ENCODE peak calls at places on chromosomes 13 and 19, in four cellular contexts. M is lower lobe of right lung, E is colonic mucosa, P is A549. V is an unnamed sample.

GRCh38 chr19:16301999-16302694 is 22.5 kb upstream of the KLF2 start:
- DNase-seq in E (no peak), M (no peak), P (peak), V (no peak)

GRCh38 chr13:25493930-25494707 is 122.3 kb downstream of the ATP8A2 start:
- DNase-seq in P (no peak), E (no peak), M (no peak), V (no peak)

GRCh38 chr19:45211751-45212381 is 33.3 kb downstream of the BLOC1S3 start:
- DNase-seq in E (no peak), P (no peak), M (peak), V (no peak)

GRCh38 chr13:77860621-77861020 is 58.0 kb downstream of the EDNRB start:
- DNase-seq in E (no peak), M (no peak), P (no peak), V (no peak)

GRCh38 chr13:111382877-111383276 is 62.4 kb downstream of the TEX29 start:
- DNase-seq in P (no peak), E (no peak), M (no peak), V (no peak)

GRCh38 chr13:93289047-93289446 is 62.4 kb downstream of the GPC6 start:
- DNase-seq in P (no peak), M (no peak), E (no peak), V (no peak)

GRCh38 chr19:28694812-28695211 is 518.1 kb downstream of the UQCRFS1 start:
- DNase-seq in M (no peak), P (no peak), E (no peak), V (no peak)

GRCh38 chr19:35347171-35347929 is at the start of gene FFAR1:
- DNase-seq in E (no peak), M (peak), P (no peak), V (no peak)

GRCh38 chr19:43780706-43781525 is at the start of gene KCNN4:
- DNase-seq in E (peak), P (peak), M (no peak), V (peak)

GRCh38 chr19:17246681-17247425 is 1.1 kb upstream of the NR2F6 start:
- DNase-seq in P (peak), M (peak), E (peak), V (no peak)

GRCh38 chr13:49669735-49670309 is 21.5 kb downstream of the EBPL start:
- DNase-seq in P (peak), E (peak), M (no peak), V (no peak)

GRCh38 chr19:37551123-37551993 is 43.2 kb downstream of the ZNF571 start:
- DNase-seq in P (no peak), E (peak), M (no peak), V (peak)

GRCh38 chr19:45443462-45444317 is 20.0 kb upstream of the ERCC1 start:
- DNase-seq in P (peak), E (peak), M (peak), V (peak)

GRCh38 chr19:16026131-16026530 is 50.2 kb upstream of the TPM4 start:
- DNase-seq in M (no peak), E (no peak), P (no peak), V (no peak)

GRCh38 chr13:28705734-28706133 is 13.0 kb downstream of the SLC46A3 start:
- DNase-seq in M (no peak), P (no peak), E (no peak), V (no peak)

GRCh38 chr19:17079710-17080440 is 4.3 kb downstream of the MYO9B start:
- DNase-seq in M (peak), P (peak), E (peak), V (peak)

GRCh38 chr13:98410591-98410990 is 166.3 kb downstream of the STK24 start:
- DNase-seq in E (no peak), M (no peak), P (no peak), V (no peak)

GRCh38 chr13:48194392-48194754 is 38.6 kb upstream of the ITM2B start:
- DNase-seq in E (no peak), M (no peak), P (no peak), V (no peak)

GRCh38 chr13:33057019-33057785 is 41.0 kb downstream of the KL start:
- DNase-seq in P (peak), E (no peak), M (no peak), V (no peak)

GRCh38 chr19:10603084-10603872 is 16.2 kb upstream of the AP1M2 start:
- DNase-seq in E (peak), M (peak), P (no peak), V (no peak)

GRCh38 chr19:17473041-17473440 is 2.7 kb downstream of the SLC27A1 start:
- DNase-seq in M (no peak), P (peak), E (no peak), V (peak)

GRCh38 chr13:24161980-24162517 is 1.5 kb downstream of the SPATA13 start:
- DNase-seq in M (no peak), E (peak), P (no peak), V (no peak)

GRCh38 chr13:94825507-94825906 is 113.2 kb upstream of the SOX21 start:
- DNase-seq in E (peak), P (no peak), M (no peak), V (no peak)

GRCh38 chr13:97001641-97002040 is 7.4 kb upstream of the OXGR1 start:
- DNase-seq in M (no peak), E (no peak), P (no peak), V (no peak)

GRCh38 chr19:3478409-3479176 is 1.7 kb downstream of the SMIM24 start:
- DNase-seq in P (no peak), E (no peak), M (no peak), V (no peak)
- H3K27ac ChIP-seq in P (no peak), E (no peak), M (no peak), V (no peak)

DNA sequence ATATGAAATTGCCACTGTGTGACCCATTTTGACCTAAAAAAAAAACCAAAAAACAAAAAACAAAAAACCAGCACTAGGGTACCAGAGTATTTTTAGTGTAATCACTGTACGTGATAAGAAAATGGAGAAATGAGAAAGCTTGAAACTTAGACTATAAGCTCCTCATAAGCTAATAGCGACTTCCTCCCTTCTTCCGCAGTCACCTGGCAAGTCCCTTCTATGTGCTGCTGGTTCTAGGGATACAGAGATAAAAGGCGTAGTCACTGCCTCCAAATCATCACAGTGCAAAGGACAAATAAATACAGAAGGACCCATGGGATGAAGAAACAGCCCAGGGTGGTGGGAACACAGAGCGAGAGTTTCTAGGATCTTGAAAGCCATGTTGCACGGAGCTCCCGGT is 190.3 kb downstream of the TM9SF2 start:
- DNase-seq in P (no peak), M (no peak), E (no peak), V (no peak)
- H3K27ac ChIP-seq in P (no peak), M (no peak), E (no peak), V (no peak)

GRCh38 chr19:47146920-47147319 is 16.3 kb downstream of the SAE1 start:
- DNase-seq in P (no peak), E (no peak), M (no peak), V (no peak)
- H3K27ac ChIP-seq in P (no peak), E (no peak), M (no peak), V (no peak)

GRCh38 chr13:40384976-40385857 is 281.2 kb downstream of the FOXO1 start:
- DNase-seq in P (no peak), M (no peak), E (no peak), V (peak)
- H3K27ac ChIP-seq in P (no peak), M (no peak), E (no peak), V (peak)

GRCh38 chr19:38559428-38560401 is 58.0 kb downstream of the MAP4K1 start:
- DNase-seq in P (no peak), M (peak), E (no peak), V (peak)
- H3K27ac ChIP-seq in P (no peak), M (no peak), E (no peak), V (peak)

GRCh38 chr19:3272532-3272931 is 48.1 kb downstream of the CELF5 start:
- DNase-seq in M (no peak), E (no peak), P (no peak), V (no peak)

GRCh38 chr19:3268326-3268725 is 43.9 kb downstream of the CELF5 start:
- DNase-seq in M (no peak), P (no peak), E (no peak), V (no peak)

GRCh38 chr19:3270908-3271307 is 46.4 kb downstream of the CELF5 start:
- DNase-seq in E (no peak), M (no peak), P (peak), V (no peak)

GRCh38 chr19:3268763-3269162 is 44.3 kb downstream of the CELF5 start:
- DNase-seq in M (no peak), E (no peak), P (no peak), V (no peak)

DNA sequence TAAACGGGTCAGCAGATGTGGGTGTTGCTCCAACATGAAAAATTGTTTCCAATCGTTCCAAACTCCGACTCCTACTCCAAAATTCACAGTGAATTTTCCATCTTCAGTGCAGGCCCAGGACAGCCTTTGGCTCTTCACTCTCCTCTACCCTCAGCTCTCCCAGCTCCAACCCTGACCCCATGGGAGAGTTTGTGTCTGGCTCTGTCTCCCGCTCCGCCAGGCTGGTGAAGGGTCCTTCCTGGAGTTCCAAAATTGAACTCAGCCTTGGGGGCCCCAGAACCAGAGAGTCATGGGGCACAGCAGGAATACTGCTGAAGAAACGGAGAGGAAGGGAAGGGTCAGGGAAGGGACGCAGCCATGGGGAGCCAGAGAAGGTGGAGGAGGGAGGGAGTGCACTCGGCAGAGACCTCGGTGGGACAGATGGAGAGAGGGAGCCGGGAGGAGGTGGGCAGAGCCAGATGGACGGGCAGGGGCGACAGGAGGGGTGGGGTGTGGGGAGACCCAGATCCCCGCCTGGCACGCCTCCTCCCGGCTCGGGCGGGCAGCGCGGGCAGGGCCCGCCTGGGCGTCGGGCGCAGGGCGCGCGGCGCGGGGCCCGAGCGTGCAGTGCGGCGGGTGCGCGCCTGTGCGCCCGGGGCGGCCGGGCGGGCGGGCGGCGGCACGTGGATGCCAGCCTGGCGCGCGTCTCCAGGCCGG is 45.7 kb downstream of the CELF5 start:
- DNase-seq in E (no peak), M (no peak), P (no peak), V (no peak)
- H3K27ac ChIP-seq in E (no peak), M (no peak), P (no peak), V (no peak)

GRCh38 chr13:56189439-56189838 is 951.3 kb upstream of the PRR20A start:
- DNase-seq in M (no peak), P (no peak), E (no peak), V (no peak)
- H3K27ac ChIP-seq in M (no peak), P (no peak), E (no peak), V (no peak)

DNA sequence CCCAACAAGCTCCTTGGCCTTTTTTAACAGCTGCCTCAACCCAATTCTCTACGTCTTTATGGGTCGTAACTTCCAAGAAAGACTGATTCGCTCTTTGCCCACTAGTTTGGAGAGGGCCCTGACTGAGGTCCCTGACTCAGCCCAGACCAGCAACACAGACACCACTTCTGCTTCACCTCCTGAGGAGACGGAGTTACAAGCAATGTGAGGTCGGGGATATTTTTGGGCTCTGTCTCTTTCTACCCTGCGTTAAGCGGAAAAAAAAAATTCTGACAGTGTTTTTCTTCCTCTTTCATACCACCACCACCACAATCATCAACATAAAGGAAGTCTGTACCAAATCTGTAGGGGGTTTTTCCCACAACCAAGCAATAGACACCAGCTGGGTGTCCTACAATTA is 29.6 kb downstream of the FPR3 start:
- DNase-seq in M (no peak), E (no peak), P (no peak), V (no peak)
- H3K27ac ChIP-seq in M (no peak), E (no peak), P (no peak), V (no peak)

GRCh38 chr19:49490287-49491029 is 3.0 kb downstream of the RPL13A start:
- DNase-seq in E (no peak), M (no peak), P (no peak), V (no peak)
- H3K27ac ChIP-seq in E (peak), M (no peak), P (peak), V (peak)

DNA sequence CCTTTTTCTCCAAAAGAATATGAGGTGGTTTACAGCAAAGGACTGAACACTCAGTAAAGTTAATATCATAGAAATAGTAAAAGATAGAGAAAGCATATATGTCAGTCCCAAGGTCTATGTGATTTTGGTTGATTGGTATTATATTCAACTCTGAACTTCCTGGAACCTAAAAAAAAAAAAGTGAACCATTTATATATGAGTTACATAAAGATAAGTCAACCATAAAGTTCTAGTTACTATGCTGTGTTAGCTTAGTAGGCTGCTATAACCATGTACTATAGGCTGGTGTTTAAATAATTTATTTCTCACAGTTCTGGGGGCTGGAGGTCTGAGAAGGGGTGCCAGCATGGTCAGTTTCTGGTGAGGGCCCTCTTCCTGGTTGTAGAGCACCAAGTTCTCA is 475.6 kb downstream of the KLF12 start:
- DNase-seq in P (no peak), M (no peak), E (no peak), V (no peak)
- H3K27ac ChIP-seq in P (no peak), M (no peak), E (peak), V (no peak)

V was measured in epithelial cell of prostate.